ENCODE peak calls at places on chromosomes 2 and 18, in five cellular contexts. Q is bronchial epithelial cell, S is lower lobe of right lung, A is GM12865, N is fibroblast of pulmonary artery. U is an unnamed sample.

GRCh38 chr2:68879296-68879695 is 8.1 kb upstream of the BMP10 start:
- DNase-seq in Q (no peak), S (no peak), A (no peak), N (peak), U (no peak)

GRCh38 chr2:176885661-176886060 is 326.9 kb upstream of the HNRNPA3 start:
- DNase-seq in Q (peak), S (no peak), A (no peak), N (no peak), U (no peak)

GRCh38 chr2:65370387-65371093 is 61.9 kb downstream of the SPRED2 start:
- DNase-seq in Q (no peak), S (no peak), A (peak), N (peak), U (no peak)

GRCh38 chr2:238287702-238288649 is at the start of gene PER2:
- DNase-seq in Q (peak), S (peak), A (peak), N (peak), U (peak)

GRCh38 chr2:145715601-145716000 is 1195.7 kb upstream of the ZEB2 start:
- DNase-seq in Q (peak), S (no peak), A (no peak), N (peak), U (no peak)

GRCh38 chr2:184769686-184770085 is 171.4 kb downstream of the ZNF804A start:
- DNase-seq in Q (no peak), S (no peak), A (no peak), N (peak), U (no peak)

GRCh38 chr2:30217644-30218361 is 13.5 kb upstream of the LBH start:
- DNase-seq in Q (peak), S (peak), A (no peak), N (no peak), U (no peak)

GRCh38 chr2:70282439-70282838 is 11.1 kb downstream of the SNRPG start:
- DNase-seq in Q (no peak), S (no peak), A (no peak), N (no peak), U (no peak)

GRCh38 chr2:67574230-67574629 is 177.1 kb downstream of the ETAA1 start:
- DNase-seq in Q (peak), S (no peak), A (no peak), N (peak), U (no peak)

GRCh38 chr2:19989681-19990415 is at the start of gene WDR35:
- DNase-seq in Q (peak), S (peak), A (peak), N (peak), U (peak)

GRCh38 chr2:237692601-237693079 is 65.3 kb downstream of the LRRFIP1 start:
- DNase-seq in Q (no peak), S (peak), A (no peak), N (no peak), U (no peak)

GRCh38 chr2:60629801-60630385 is 76.4 kb upstream of the BCL11A start:
- DNase-seq in Q (peak), S (no peak), A (no peak), N (no peak), U (no peak)

GRCh38 chr2:133177196-133177595 is 391.1 kb downstream of the NCKAP5 start:
- DNase-seq in Q (no peak), S (no peak), A (no peak), N (peak), U (no peak)

GRCh38 chr2:104897515-104898184 is 43.7 kb downstream of the POU3F3 start:
- DNase-seq in Q (peak), S (no peak), A (no peak), N (no peak), U (no peak)

GRCh38 chr18:5417342-5417741 is 121.8 kb upstream of the ZBTB14 start:
- DNase-seq in Q (no peak), S (no peak), A (no peak), N (peak), U (no peak)

GRCh38 chr2:139271149-139271548 is 491.0 kb upstream of the NXPH2 start:
- DNase-seq in Q (no peak), S (no peak), A (no peak), N (no peak), U (no peak)

GRCh38 chr2:111017034-111017640 is 103.6 kb upstream of the BCL2L11 start:
- DNase-seq in Q (no peak), S (no peak), A (no peak), N (no peak), U (no peak)

GRCh38 chr2:171404258-171404657 is 29.5 kb downstream of the METTL8 start:
- DNase-seq in Q (peak), S (no peak), A (no peak), N (peak), U (no peak)

GRCh38 chr2:46148369-46148736 is 148.9 kb upstream of the EPAS1 start:
- DNase-seq in Q (no peak), S (no peak), A (no peak), N (no peak), U (no peak)

GRCh38 chr2:88692187-88692586 is 714 bp downstream of the RPIA start:
- DNase-seq in Q (no peak), S (peak), A (peak), N (peak), U (no peak)

GRCh38 chr2:216560695-216561370 is 62.2 kb downstream of the RPL37A start:
- DNase-seq in Q (no peak), S (no peak), A (no peak), N (peak), U (no peak)

GRCh38 chr2:158573739-158574138 is 117.0 kb downstream of the PKP4 start:
- DNase-seq in Q (no peak), S (no peak), A (no peak), N (no peak), U (peak)

GRCh38 chr2:6800553-6800952 is 65.2 kb downstream of the CMPK2 start:
- DNase-seq in Q (no peak), S (no peak), A (no peak), N (no peak), U (no peak)

GRCh38 chr2:57182941-57183340 is 863.7 kb upstream of the VRK2 start:
- DNase-seq in Q (no peak), S (no peak), A (no peak), N (no peak), U (no peak)

GRCh38 chr18:10792181-10792580 is 266.4 kb downstream of the NAPG start:
- DNase-seq in Q (no peak), S (no peak), A (no peak), N (peak), U (no peak)

GRCh38 chr2:70785137-70785911 is 5.1 kb downstream of the FIGLA start:
- DNase-seq in Q (peak), S (no peak), A (peak), N (peak), U (no peak)

GRCh38 chr2:883260-884026 is 67.2 kb upstream of the SNTG2 start:
- DNase-seq in Q (no peak), S (no peak), A (no peak), N (no peak), U (no peak)

GRCh38 chr2:239824051-239824694 is 201.0 kb downstream of the NDUFA10 start:
- DNase-seq in Q (peak), S (no peak), A (peak), N (no peak), U (no peak)

GRCh38 chr2:50995610-50996009 is 36.3 kb downstream of the NRXN1 start:
- DNase-seq in Q (no peak), S (no peak), A (no peak), N (peak), U (no peak)

GRCh38 chr2:241986836-241987641 is 117.5 kb downstream of the RTP5 start:
- DNase-seq in Q (no peak), S (no peak), A (no peak), N (no peak), U (no peak)

GRCh38 chr18:41600693-41601391 is 354.2 kb upstream of the PIK3C3 start:
- DNase-seq in Q (no peak), S (no peak), A (no peak), N (no peak), U (no peak)

GRCh38 chr2:85448840-85449588 is 30.5 kb downstream of the SH2D6 start:
- DNase-seq in Q (no peak), S (no peak), A (no peak), N (no peak), U (peak)

GRCh38 chr18:23276456-23276855 is 141.2 kb downstream of the CABLES1 start:
- DNase-seq in Q (no peak), S (no peak), A (no peak), N (no peak), U (no peak)
- TF ChIP-seq CTCF in Q (no peak), S (no peak), A (no peak), N (no peak), U (no peak)

GRCh38 chr18:55515946-55516710 is 71.9 kb downstream of the TCF4 start:
- DNase-seq in Q (peak), S (no peak), A (no peak), N (peak), U (no peak)

GRCh38 chr18:55524353-55525123 is 63.5 kb downstream of the TCF4 start:
- DNase-seq in Q (no peak), S (no peak), A (no peak), N (no peak), U (no peak)

GRCh38 chr18:55517055-55517454 is 70.9 kb downstream of the TCF4 start:
- DNase-seq in Q (no peak), S (no peak), A (no peak), N (no peak), U (no peak)

GRCh38 chr18:55523001-55523400 is 65.0 kb downstream of the TCF4 start:
- DNase-seq in Q (no peak), S (no peak), A (no peak), N (peak), U (no peak)

DNA sequence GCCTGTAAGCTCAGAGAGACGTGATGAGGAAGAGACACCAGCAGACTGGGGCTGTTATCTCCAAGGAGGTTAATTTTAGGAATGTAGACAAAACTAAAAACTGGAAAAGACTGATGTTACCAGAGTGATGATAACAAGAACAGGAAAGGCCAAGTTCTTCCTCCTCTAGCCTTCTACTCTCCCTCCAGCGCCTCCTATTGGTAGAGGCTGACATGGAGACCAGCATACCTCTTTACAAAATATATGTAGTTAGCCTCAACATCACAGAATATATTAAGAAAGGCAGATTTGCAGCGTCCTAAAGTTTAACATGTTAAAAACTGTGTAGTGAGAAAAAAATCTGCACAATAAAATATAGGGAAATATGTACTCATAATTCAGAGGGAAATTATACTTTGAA is 66.0 kb downstream of the TCF4 start:
- DNase-seq in Q (no peak), S (no peak), A (peak), N (no peak), U (no peak)
- TF ChIP-seq CTCF in Q (peak), S (no peak), A (peak), N (peak), U (peak)

GRCh38 chr2:2731885-2732284 is 400.8 kb upstream of the MYT1L start:
- DNase-seq in Q (no peak), S (no peak), A (no peak), N (no peak), U (no peak)

GRCh38 chr2:2731101-2731850 is 400.2 kb upstream of the MYT1L start:
- DNase-seq in Q (no peak), S (no peak), A (no peak), N (no peak), U (no peak)

GRCh38 chr2:2728635-2729034 is 397.6 kb upstream of the MYT1L start:
- DNase-seq in Q (no peak), S (no peak), A (no peak), N (no peak), U (no peak)

GRCh38 chr2:2729246-2729645 is 398.2 kb upstream of the MYT1L start:
- DNase-seq in Q (no peak), S (no peak), A (no peak), N (no peak), U (no peak)

DNA sequence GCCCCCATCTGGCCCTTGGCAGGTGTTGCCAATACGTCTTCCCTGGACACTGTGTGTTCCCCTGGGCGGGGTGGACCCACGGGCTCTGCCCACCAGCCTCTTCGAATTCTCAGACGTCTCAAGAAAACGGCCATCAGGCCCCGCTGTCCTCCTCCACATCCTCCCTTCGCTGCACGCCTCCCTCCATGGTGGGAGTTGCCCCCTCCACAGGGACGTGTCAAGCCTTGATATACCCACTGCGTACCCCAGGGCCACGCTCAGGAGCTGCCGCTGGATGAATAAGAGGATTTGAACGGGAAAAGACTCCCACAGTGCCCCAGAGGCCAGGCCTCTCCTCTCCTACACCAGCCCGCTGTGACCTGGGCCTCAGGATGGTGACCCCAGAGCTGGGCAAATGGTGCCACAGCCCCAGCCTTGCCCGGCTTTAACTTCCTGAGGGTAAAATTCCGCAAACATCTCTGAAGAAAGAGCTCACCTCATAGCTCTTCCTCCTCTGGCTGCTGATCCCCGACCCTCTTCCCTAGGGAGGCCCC is 399.3 kb upstream of the MYT1L start:
- DNase-seq in Q (no peak), S (no peak), A (no peak), N (no peak), U (no peak)
- TF ChIP-seq CTCF in Q (no peak), S (no peak), A (no peak), N (no peak), U (no peak)

DNA sequence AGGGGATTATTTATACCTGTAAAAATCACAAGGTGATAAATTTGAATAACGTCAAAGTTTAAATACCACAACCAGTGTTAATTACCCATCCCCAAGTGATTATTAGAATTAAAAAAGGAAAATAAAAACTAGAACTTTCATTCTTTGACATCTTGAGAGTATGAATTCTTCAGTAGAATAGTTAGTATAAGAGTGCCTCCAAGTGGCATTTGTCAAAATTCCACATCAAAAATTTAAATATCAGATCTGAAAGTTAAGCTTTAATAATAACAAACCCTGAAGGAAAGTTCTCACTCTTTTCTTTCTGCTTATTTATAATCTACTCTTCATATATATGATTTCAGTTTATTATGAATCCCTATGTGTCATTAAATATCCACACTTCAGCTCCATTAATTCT is 273.7 kb upstream of the KYNU start:
- DNase-seq in Q (peak), S (no peak), A (no peak), N (peak), U (no peak)
- TF ChIP-seq CTCF in Q (no peak), S (no peak), A (no peak), N (peak), U (peak)

GRCh38 chr18:36714476-36714875 is 114.3 kb downstream of the TPGS2 start:
- DNase-seq in Q (no peak), S (no peak), A (no peak), N (no peak), U (no peak)
- TF ChIP-seq CTCF in Q (no peak), S (no peak), A (no peak), N (no peak), U (no peak)

GRCh38 chr2:195575879-195576391 is 81.1 kb upstream of the SLC39A10 start:
- DNase-seq in Q (peak), S (no peak), A (peak), N (peak), U (no peak)
- TF ChIP-seq CTCF in Q (no peak), S (no peak), A (peak), N (no peak), U (peak)

GRCh38 chr2:234476766-234477165 is 20.1 kb downstream of the ARL4C start:
- DNase-seq in Q (peak), S (no peak), A (no peak), N (no peak), U (no peak)
- TF ChIP-seq CTCF in Q (no peak), S (no peak), A (no peak), N (no peak), U (no peak)

DNA sequence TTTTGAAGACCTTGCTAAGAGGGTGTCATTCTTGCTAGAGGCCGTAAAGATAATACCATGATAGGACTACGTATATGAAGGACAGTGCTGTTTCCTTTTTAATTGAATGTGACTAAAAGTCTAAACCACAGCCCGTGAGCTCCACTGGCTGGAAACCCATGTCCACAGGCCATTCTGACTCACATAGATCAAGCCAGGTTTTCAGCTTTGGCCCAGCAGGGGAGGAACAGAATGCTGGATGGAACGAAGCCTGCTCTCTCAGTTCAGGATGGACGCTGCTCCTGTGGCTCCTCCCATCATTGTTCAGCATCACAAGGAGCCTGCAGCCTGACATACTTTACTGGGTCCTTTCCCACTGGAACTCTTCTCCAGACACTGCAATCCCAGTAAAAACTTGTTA is 47.6 kb downstream of the ALPK2 start:
- DNase-seq in Q (peak), S (no peak), A (no peak), N (peak), U (no peak)
- TF ChIP-seq CTCF in Q (no peak), S (no peak), A (no peak), N (peak), U (peak)